ENCODE peak calls at places on chromosome X, in four cellular contexts. One of them, this sample, is unnamed.

GRCh38 chrX:40578039-40578438 is 2.7 kb upstream of the ATP6AP2 start:
- DNase-seq in GM12865: no peak
- DNase-seq in Calu3: no peak
- DNase-seq in right lobe of liver: no peak
- DNase-seq in this sample: no peak

GRCh38 chrX:136768469-136769084 is 12.2 kb downstream of the ARHGEF6 start:
- DNase-seq in Calu3: no peak
- DNase-seq in right lobe of liver: no peak
- DNase-seq in GM12865: peak; percentile 63
- DNase-seq in this sample: no peak

GRCh38 chrX:134158821-134159512 is 78.0 kb upstream of the CCDC160 start:
- DNase-seq in GM12865: no peak
- DNase-seq in Calu3: no peak
- DNase-seq in right lobe of liver: no peak
- DNase-seq in this sample: no peak

GRCh38 chrX:55379396-55379795 is 72.5 kb upstream of the MAGEH1 start:
- DNase-seq in GM12865: no peak
- DNase-seq in Calu3: no peak
- DNase-seq in right lobe of liver: no peak
- DNase-seq in this sample: no peak

GRCh38 chrX:131841496-131842410 is 181.3 kb upstream of the STK26 start:
- DNase-seq in right lobe of liver: no peak
- DNase-seq in Calu3: peak; percentile 51
- DNase-seq in GM12865: peak; percentile 57
- DNase-seq in this sample: no peak

GRCh38 chrX:11791537-11791936 is 33.5 kb downstream of the MSL3 start:
- DNase-seq in GM12865: no peak
- DNase-seq in right lobe of liver: no peak
- DNase-seq in Calu3: no peak
- DNase-seq in this sample: no peak

GRCh38 chrX:40090050-40090804 is 7.5 kb downstream of the BCOR start:
- DNase-seq in right lobe of liver: peak; percentile 50
- DNase-seq in GM12865: no peak
- DNase-seq in Calu3: peak; percentile 28
- DNase-seq in this sample: no peak

GRCh38 chrX:139200793-139201192 is 329.7 kb upstream of the F9 start:
- DNase-seq in Calu3: no peak
- DNase-seq in right lobe of liver: no peak
- DNase-seq in GM12865: no peak
- DNase-seq in this sample: no peak

GRCh38 chrX:70455366-70456202 is 10.9 kb downstream of the DLG3 start:
- DNase-seq in right lobe of liver: no peak
- DNase-seq in Calu3: peak; percentile 31
- DNase-seq in GM12865: no peak
- DNase-seq in this sample: no peak

GRCh38 chrX:46912098-46912672 is at the start of gene JADE3:
- DNase-seq in GM12865: peak; percentile 58
- DNase-seq in Calu3: peak; percentile 81
- DNase-seq in right lobe of liver: peak; percentile 85
- DNase-seq in this sample: no peak

GRCh38 chrX:9141496-9141895 is 107.6 kb upstream of the FAM9B start:
- DNase-seq in right lobe of liver: no peak
- DNase-seq in Calu3: no peak
- DNase-seq in GM12865: no peak
- DNase-seq in this sample: no peak

GRCh38 chrX:69510137-69510715 is 6.1 kb downstream of the NALF2 start:
- DNase-seq in right lobe of liver: no peak
- DNase-seq in GM12865: no peak
- DNase-seq in Calu3: no peak
- DNase-seq in this sample: no peak

GRCh38 chrX:130125090-130125489 is 14.8 kb upstream of the ELF4 start:
- DNase-seq in Calu3: no peak
- DNase-seq in right lobe of liver: no peak
- DNase-seq in GM12865: no peak
- DNase-seq in this sample: no peak

GRCh38 chrX:27997641-27998040 is 16.4 kb upstream of the DCAF8L1 start:
- DNase-seq in right lobe of liver: no peak
- DNase-seq in GM12865: no peak
- DNase-seq in Calu3: no peak
- DNase-seq in this sample: no peak

GRCh38 chrX:1249101-1249887 is 19.3 kb upstream of the CSF2RA start:
- DNase-seq in GM12865: peak; percentile 54
- DNase-seq in right lobe of liver: peak; percentile 53
- DNase-seq in Calu3: peak; percentile 24
- DNase-seq in this sample: no peak

GRCh38 chrX:19225906-19226305 is 103.6 kb upstream of the ADGRG2 start:
- DNase-seq in GM12865: peak; percentile 60
- DNase-seq in right lobe of liver: no peak
- DNase-seq in Calu3: no peak
- DNase-seq in this sample: no peak
- TF ChIP-seq CTCF in GM12865: peak; percentile 23
- TF ChIP-seq CTCF in right lobe of liver: no peak
- TF ChIP-seq CTCF in Calu3: no peak
- TF ChIP-seq CTCF in this sample: peak; percentile 57

GRCh38 chrX:93874554-93874953 is 200.5 kb downstream of the FAM133A start:
- DNase-seq in GM12865: peak; percentile 1
- DNase-seq in Calu3: peak; percentile 12
- DNase-seq in right lobe of liver: no peak
- DNase-seq in this sample: no peak
- TF ChIP-seq CTCF in GM12865: peak; percentile 22
- TF ChIP-seq CTCF in Calu3: no peak
- TF ChIP-seq CTCF in right lobe of liver: peak; percentile 71
- TF ChIP-seq CTCF in this sample: peak; percentile 80

DNA sequence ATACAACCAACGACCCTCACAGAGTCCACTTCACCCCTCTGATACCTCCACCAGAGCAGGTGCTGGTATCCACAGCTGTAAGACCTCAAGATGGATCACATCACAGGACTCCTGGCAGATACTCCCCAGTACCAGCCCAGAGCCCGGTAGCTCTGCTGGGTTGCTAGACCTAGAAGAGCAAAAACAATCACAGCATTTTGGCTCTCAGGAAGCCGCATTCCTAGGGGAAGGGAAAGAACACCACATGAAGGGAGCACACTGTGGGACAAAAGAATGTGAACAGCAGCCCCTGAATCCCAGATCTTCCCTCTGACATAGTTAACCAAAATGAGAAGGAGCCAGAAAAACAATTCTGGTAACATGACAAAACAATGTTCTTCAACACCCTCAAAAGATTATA is 303.1 kb upstream of the GRIA3 start:
- DNase-seq in GM12865: no peak
- DNase-seq in right lobe of liver: no peak
- DNase-seq in Calu3: no peak
- DNase-seq in this sample: no peak
- TF ChIP-seq CTCF in GM12865: no peak
- TF ChIP-seq CTCF in right lobe of liver: no peak
- TF ChIP-seq CTCF in Calu3: no peak
- TF ChIP-seq CTCF in this sample: no peak

DNA sequence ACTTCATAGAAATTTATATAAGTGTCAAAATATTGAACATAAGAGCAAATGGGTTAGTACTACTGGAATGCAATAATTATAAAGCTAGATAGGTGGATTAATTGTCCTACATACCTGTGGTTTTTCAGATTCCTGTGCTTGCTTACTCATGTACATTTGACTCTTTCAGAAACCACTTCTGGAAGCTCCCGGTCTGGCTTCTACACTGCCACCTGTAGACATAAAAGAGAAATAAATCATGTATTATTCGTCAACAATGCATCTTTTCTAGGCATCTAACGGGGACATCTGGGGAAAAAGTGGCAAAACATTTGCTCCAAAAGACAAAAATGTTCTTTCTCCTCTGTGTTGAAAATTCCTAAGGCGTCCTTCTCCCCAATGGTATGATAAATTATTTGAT is 648.6 kb upstream of the DIPK2B start:
- DNase-seq in right lobe of liver: no peak
- DNase-seq in GM12865: no peak
- DNase-seq in Calu3: peak; percentile 36
- DNase-seq in this sample: no peak
- TF ChIP-seq CTCF in right lobe of liver: peak; percentile 34
- TF ChIP-seq CTCF in GM12865: no peak
- TF ChIP-seq CTCF in Calu3: no peak
- TF ChIP-seq CTCF in this sample: peak; percentile 78

This sample was measured in chondrocyte.